ENCODE peak calls at places on chromosomes 4 and X, in four cellular contexts. L, R, A and E are unnamed samples.

GRCh38 chr4:96228463-96228862 is 388.6 kb downstream of the PDHA2 start:
- DNase-seq in A (no peak), R (no peak), L (no peak), E (no peak)

GRCh38 chr4:130124066-130124465 is 1028.1 kb downstream of the C4orf33 start:
- DNase-seq in L (no peak), A (no peak), R (no peak), E (no peak)

GRCh38 chr4:142719854-142720541 is 126.1 kb downstream of the INPP4B start:
- DNase-seq in A (peak), R (no peak), L (no peak), E (no peak)

GRCh38 chrX:149151805-149152757 is 353.0 kb downstream of the IDS start:
- DNase-seq in L (no peak), R (peak), A (no peak), E (no peak)

GRCh38 chr4:73918058-73918457 is 48.9 kb downstream of the CXCL1 start:
- DNase-seq in R (no peak), A (no peak), L (no peak), E (no peak)

GRCh38 chrX:154991039-154991438 is 31.5 kb downstream of the F8 start:
- DNase-seq in R (peak), A (no peak), L (no peak), E (no peak)

GRCh38 chr4:40152642-40153041 is 44.2 kb upstream of the RHOH start:
- DNase-seq in A (no peak), L (no peak), R (no peak), E (no peak)

GRCh38 chrX:85052636-85053343 is 49.1 kb downstream of the APOOL start:
- DNase-seq in R (no peak), A (peak), L (no peak), E (no peak)

GRCh38 chr4:101328063-101328602 is 19.2 kb downstream of the PPP3CA start:
- DNase-seq in R (peak), A (no peak), L (no peak), E (no peak)

GRCh38 chrX:12984629-12985303 is 9.9 kb downstream of the TMSB4X start:
- DNase-seq in A (peak), R (no peak), L (no peak), E (no peak)

GRCh38 chr4:5793514-5793913 is 82.5 kb downstream of the EVC start:
- DNase-seq in A (no peak), L (no peak), R (no peak), E (no peak)

DNA sequence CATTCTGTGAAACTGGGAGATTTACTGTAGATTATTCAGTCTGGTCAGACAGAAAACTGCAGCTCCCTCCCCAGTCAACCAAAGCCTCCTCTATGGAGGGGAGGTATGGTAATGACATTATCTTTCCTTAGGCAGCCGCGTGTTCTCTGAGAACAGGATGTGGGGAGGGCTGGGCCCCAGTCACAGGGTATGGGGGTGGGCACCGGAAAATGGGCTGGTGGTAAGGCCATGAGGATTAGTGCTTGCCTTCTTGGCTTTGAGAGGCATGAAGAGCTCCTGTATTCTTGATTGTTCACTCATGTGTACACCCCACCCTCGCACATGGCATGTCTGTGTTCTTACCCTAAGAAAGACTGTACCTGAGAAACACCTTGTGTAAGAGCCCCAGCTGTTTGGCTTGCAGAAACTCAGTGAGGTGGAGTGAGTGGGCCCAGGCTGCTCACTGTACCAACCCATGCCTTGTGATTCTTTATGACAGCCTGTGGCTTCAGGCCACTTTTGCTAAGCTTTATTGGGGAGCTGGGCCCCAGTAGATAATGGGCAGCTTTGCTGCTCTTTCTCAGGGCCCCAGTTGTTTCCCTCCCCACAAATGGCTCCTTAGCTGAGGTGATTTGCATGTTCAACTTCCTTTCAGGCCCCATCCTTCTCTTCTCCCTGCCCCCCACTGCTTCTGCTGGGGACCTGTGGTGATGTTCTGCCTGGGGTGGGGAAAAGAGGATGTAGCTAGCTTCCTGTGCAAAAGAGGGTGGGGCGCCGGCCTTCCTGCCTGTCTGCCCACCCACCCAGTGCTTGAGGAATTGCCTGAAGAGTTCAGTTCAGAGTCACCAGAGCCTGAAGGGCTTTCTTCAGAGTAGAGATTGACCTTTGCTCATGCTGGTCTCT is 30.7 kb downstream of the MSN start:
- DNase-seq in L (peak), R (peak), A (peak), E (no peak)
- TF ChIP-seq SPI1 in L (peak), R (peak), A (peak), E (peak)

GRCh38 chr4:183422962-183423653 is 21.3 kb upstream of the CDKN2AIP start:
- DNase-seq in R (no peak), A (no peak), L (no peak), E (no peak)
- TF ChIP-seq SPI1 in R (no peak), A (no peak), L (no peak), E (no peak)

GRCh38 chrX:46580613-46581012 is 7.0 kb downstream of the CHST7 start:
- DNase-seq in A (no peak), R (no peak), L (no peak), E (no peak)

GRCh38 chrX:46579250-46579649 is 5.7 kb downstream of the CHST7 start:
- DNase-seq in R (no peak), A (no peak), L (no peak), E (no peak)

GRCh38 chrX:46587158-46587557 is 13.6 kb downstream of the CHST7 start:
- DNase-seq in L (no peak), A (no peak), R (peak), E (no peak)

GRCh38 chrX:46582325-46582724 is 8.8 kb downstream of the CHST7 start:
- DNase-seq in A (no peak), L (no peak), R (no peak), E (no peak)

GRCh38 chrX:46582964-46583363 is 9.4 kb downstream of the CHST7 start:
- DNase-seq in L (no peak), A (no peak), R (no peak), E (no peak)
- TF ChIP-seq SPI1 in L (no peak), A (no peak), R (no peak), E (no peak)

DNA sequence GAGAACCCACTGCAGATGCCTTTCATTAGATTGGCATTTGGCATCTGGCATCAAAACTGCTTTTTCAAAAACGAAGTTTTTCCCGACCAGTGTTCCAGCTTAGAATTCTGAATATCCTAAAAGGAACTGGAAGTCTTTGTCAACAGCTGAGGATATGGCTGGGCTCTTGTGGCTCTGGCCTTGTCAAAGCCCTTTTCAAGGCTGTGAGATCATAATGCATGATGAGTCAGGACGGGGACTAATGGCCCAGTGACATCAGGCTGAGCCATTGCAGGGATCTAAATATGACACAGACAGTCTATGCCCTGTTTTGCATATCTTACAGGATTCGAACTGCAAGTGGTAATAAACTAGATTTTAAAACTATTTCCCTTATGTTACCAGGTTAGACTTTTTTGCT is 306.4 kb downstream of the PTTG2 start:
- DNase-seq in R (no peak), A (peak), L (no peak), E (no peak)
- TF ChIP-seq SPI1 in R (no peak), A (no peak), L (no peak), E (no peak)

DNA sequence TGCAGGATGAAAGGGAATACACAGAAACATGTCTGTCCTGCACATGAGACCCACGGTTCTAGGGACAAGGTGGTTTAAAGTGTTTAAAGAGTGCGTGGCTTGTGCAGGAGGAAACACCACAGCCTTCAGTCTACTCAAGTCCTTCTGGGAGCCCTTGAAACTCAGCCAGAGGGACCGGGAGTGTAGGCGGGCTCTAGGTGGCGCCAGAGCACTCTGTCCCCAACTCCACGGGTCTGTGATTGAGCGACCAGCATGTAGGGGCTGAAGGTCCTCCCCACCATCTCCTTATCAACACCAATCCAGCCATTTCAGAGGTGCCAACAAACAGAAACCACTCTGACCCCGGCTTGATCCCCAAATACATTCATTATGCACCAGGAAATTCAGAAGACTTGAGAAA is 82.0 kb upstream of the CLDN34 start:
- DNase-seq in A (peak), R (no peak), L (peak), E (peak)
- TF ChIP-seq SPI1 in A (no peak), R (no peak), L (no peak), E (no peak)

GRCh38 chr4:68461790-68462189 is 14.5 kb downstream of the TMPRSS11E start:
- DNase-seq in R (no peak), L (no peak), A (no peak), E (no peak)
- TF ChIP-seq SPI1 in R (no peak), L (no peak), A (no peak), E (no peak)

GRCh38 chrX:53433651-53434639 is at the start of gene HSD17B10:
- DNase-seq in A (peak), R (peak), L (peak), E (peak)
- TF ChIP-seq SPI1 in A (no peak), R (no peak), L (no peak), E (no peak)

GRCh38 chrX:119755981-119756533 is 2.3 kb upstream of the SOWAHD start:
- DNase-seq in L (peak), R (peak), A (no peak), E (peak)
- TF ChIP-seq SPI1 in L (no peak), R (peak), A (no peak), E (no peak)

GRCh38 chr4:76809594-76810305 is 88.2 kb downstream of the SOWAHB start:
- DNase-seq in L (no peak), A (no peak), R (no peak), E (no peak)
- TF ChIP-seq SPI1 in L (no peak), A (no peak), R (no peak), E (no peak)

GRCh38 chrX:141467442-141467841 is 117.1 kb downstream of the SPANXA1 start:
- DNase-seq in L (no peak), R (no peak), A (no peak), E (no peak)
- TF ChIP-seq SPI1 in L (no peak), R (no peak), A (no peak), E (no peak)